ENCODE peak calls at places on chromosomes 6 and 20, in six cellular contexts. E is cardiac muscle cell; A is psoas muscle; K is effector memory CD4-positive, alpha-beta T cell; L is CD8-positive, alpha-beta memory T cell; W is right lobe of liver. U is an unnamed sample. For H3K9me3, the result is how much of the 10 kb centered on the place peaks cover.

GRCh38 chr20:36919715-36920333 is 31.7 kb downstream of the SAMHD1 start:
- DNase-seq in E (peak), A (no peak), K (no peak), L (peak), W (no peak), U (peak)

GRCh38 chr6:15751721-15752350 is 89.0 kb upstream of the DTNBP1 start:
- DNase-seq in E (no peak), A (no peak), K (no peak), L (no peak), W (no peak), U (no peak)

GRCh38 chr6:87257046-87257445 is 65.3 kb upstream of the SMIM8 start:
- DNase-seq in E (no peak), A (no peak), K (no peak), L (no peak), W (no peak), U (no peak)

GRCh38 chr6:150005761-150006651 is 19.3 kb downstream of the RAET1L start:
- DNase-seq in E (no peak), A (no peak), K (no peak), L (no peak), W (no peak), U (no peak)

GRCh38 chr6:44554901-44555300 is 167.4 kb downstream of the CDC5L start:
- DNase-seq in E (no peak), A (no peak), K (no peak), L (no peak), W (no peak), U (no peak)

GRCh38 chr6:158047120-158047518 is 65.5 kb downstream of the SYNJ2 start:
- DNase-seq in E (no peak), A (peak), K (peak), L (peak), W (no peak), U (peak)

GRCh38 chr6:7998103-7998725 is 66.0 kb downstream of the BLOC1S5 start:
- DNase-seq in E (no peak), A (no peak), K (no peak), L (no peak), W (no peak), U (no peak)

GRCh38 chr20:49682278-49682677 is 31.4 kb downstream of the B4GALT5 start:
- DNase-seq in E (no peak), A (no peak), K (no peak), L (no peak), W (no peak), U (no peak)

GRCh38 chr6:37540390-37540789 is 40.7 kb upstream of the CCDC167 start:
- DNase-seq in E (no peak), A (no peak), K (no peak), L (no peak), W (no peak), U (no peak)

GRCh38 chr6:44339763-44340625 is 2.5 kb upstream of the SPATS1 start:
- DNase-seq in E (no peak), A (no peak), K (no peak), L (no peak), W (no peak), U (no peak)

GRCh38 chr20:44572551-44573500 is 9.6 kb upstream of the PKIG start:
- DNase-seq in E (peak), A (peak), K (no peak), L (no peak), W (no peak), U (no peak)

GRCh38 chr6:143744593-143745151 is 66.9 kb downstream of the PHACTR2 start:
- DNase-seq in E (no peak), A (no peak), K (no peak), L (no peak), W (no peak), U (no peak)

GRCh38 chr6:25446815-25447569 is 167.8 kb downstream of the CARMIL1 start:
- DNase-seq in E (no peak), A (no peak), K (no peak), L (no peak), W (no peak), U (no peak)

GRCh38 chr6:16704706-16705402 is 56.4 kb downstream of the ATXN1 start:
- DNase-seq in E (peak), A (no peak), K (no peak), L (no peak), W (no peak), U (no peak)

GRCh38 chr6:35251949-35252348 is 7.6 kb upstream of the ZNF76 start:
- DNase-seq in E (no peak), A (no peak), K (no peak), L (no peak), W (no peak), U (no peak)

GRCh38 chr6:52161689-52162438 is 24.3 kb upstream of the IL17A start:
- DNase-seq in E (no peak), A (no peak), K (no peak), L (no peak), W (no peak), U (no peak)

GRCh38 chr6:136137008-136137689 is 113.0 kb downstream of the MTFR2 start:
- DNase-seq in E (no peak), A (no peak), K (no peak), L (no peak), W (no peak), U (no peak)

GRCh38 chr6:143501851-143502250 is 9.7 kb downstream of the FUCA2 start:
- DNase-seq in E (no peak), A (no peak), K (no peak), L (no peak), W (no peak), U (no peak)

GRCh38 chr6:167653561-167653960 is 173.2 kb upstream of the AFDN start:
- DNase-seq in E (no peak), A (no peak), K (no peak), L (no peak), W (no peak), U (no peak)

GRCh38 chr6:75334266-75335040 is 49.9 kb upstream of the TMEM30A start:
- DNase-seq in E (peak), A (no peak), K (no peak), L (no peak), W (no peak), U (no peak)

GRCh38 chr20:49405062-49405683 is 77.3 kb downstream of the KCNB1 start:
- DNase-seq in E (no peak), A (no peak), K (no peak), L (no peak), W (no peak), U (no peak)

GRCh38 chr6:40805336-40805735 is 218.2 kb upstream of the LRFN2 start:
- DNase-seq in E (no peak), A (no peak), K (no peak), L (no peak), W (no peak), U (no peak)

GRCh38 chr6:40807484-40807883 is 220.3 kb upstream of the LRFN2 start:
- DNase-seq in E (no peak), A (no peak), K (no peak), L (no peak), W (peak), U (no peak)

GRCh38 chr6:40806479-40806878 is 219.3 kb upstream of the LRFN2 start:
- DNase-seq in E (no peak), A (no peak), K (no peak), L (no peak), W (no peak), U (no peak)

GRCh38 chr6:40810176-40810575 is 223.0 kb upstream of the LRFN2 start:
- DNase-seq in E (no peak), A (no peak), K (no peak), L (no peak), W (no peak), U (no peak)

DNA sequence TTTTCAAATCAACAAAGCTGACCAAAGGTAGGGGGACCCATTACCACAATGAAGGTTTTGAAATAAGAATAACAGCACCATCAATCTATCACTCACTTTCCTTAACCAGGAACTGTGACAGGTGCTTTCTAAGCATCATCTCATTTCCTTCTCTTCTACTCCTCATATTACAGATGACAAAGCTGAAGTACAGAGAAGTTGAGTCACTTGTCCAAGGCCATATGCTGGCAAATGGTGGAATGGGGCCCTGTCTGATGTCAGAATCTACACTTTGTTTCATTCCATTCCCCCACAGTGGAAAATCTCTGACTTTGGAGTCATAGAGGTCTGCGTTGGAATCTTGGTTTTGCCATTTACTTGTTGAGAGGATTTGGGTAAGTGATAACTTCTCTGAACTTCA is 222.5 kb upstream of the LRFN2 start:
- DNase-seq in E (no peak), A (no peak), K (no peak), L (no peak), W (no peak), U (no peak)
- H3K9me3 ChIP-seq in E (under half), A (under half), K (under half), L (under half), W (under half), U (under half)

DNA sequence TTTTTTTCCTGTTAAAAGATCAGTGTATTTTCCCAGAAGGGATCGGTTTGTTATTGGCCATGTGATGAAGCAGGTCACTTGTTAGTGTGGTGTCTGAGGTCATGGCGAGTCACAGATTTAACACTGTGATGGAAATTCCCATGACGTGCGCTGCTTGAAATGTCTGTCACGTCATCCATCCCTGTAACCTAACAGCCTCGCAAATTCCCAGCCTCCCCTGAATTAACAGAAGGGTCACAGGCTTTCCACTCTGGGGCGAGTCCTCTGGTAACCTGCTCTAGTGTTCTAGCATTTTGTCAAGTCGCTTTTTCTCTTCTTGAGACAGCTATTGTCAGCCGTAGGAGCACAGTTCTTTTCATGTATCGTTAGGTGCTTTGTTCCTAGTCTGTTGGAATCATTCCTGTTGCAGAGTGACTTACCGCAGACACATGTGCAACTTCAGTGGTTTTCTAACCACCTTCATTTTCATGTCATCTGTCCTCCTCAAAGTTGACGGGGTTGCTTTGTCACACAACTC is 137.2 kb downstream of the MAP3K4 start:
- DNase-seq in E (no peak), A (no peak), K (peak), L (no peak), W (no peak), U (no peak)
- H3K9me3 ChIP-seq in E (under half), A (under half), K (under half), L (under half), W (under half), U (under half)

DNA sequence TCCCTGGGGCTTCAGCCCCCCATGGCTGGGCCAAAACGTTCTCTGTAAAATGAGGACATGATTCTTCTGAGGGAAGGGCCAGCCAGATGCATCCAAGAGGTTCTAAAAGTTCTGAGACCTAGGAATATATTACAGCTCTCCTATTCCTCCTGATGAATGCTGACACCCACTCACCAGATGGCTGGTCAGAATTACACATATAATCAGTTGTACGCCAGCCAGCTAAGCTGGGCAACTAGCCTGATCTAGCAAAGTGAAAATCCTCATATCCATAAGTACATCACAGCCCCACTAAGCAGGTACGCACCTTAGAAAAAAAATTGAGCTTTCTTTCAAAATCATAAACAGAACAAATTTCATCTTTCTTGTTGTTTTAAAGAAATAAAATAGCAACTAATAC is 34.8 kb downstream of the C6orf118 start:
- DNase-seq in E (no peak), A (no peak), K (no peak), L (no peak), W (no peak), U (no peak)
- H3K9me3 ChIP-seq in E (under half), A (under half), K (under half), L (under half), W (under half), U (under half)

GRCh38 chr20:43388267-43389081 is 69.2 kb upstream of the SRSF6 start:
- DNase-seq in E (no peak), A (peak), K (no peak), L (no peak), W (no peak), U (no peak)

GRCh38 chr20:43393072-43393471 is 64.6 kb upstream of the SRSF6 start:
- DNase-seq in E (no peak), A (no peak), K (no peak), L (no peak), W (no peak), U (no peak)

GRCh38 chr20:43389231-43389630 is 68.5 kb upstream of the SRSF6 start:
- DNase-seq in E (no peak), A (peak), K (no peak), L (no peak), W (no peak), U (no peak)

GRCh38 chr20:43389839-43390626 is 67.7 kb upstream of the SRSF6 start:
- DNase-seq in E (peak), A (no peak), K (no peak), L (no peak), W (no peak), U (no peak)

DNA sequence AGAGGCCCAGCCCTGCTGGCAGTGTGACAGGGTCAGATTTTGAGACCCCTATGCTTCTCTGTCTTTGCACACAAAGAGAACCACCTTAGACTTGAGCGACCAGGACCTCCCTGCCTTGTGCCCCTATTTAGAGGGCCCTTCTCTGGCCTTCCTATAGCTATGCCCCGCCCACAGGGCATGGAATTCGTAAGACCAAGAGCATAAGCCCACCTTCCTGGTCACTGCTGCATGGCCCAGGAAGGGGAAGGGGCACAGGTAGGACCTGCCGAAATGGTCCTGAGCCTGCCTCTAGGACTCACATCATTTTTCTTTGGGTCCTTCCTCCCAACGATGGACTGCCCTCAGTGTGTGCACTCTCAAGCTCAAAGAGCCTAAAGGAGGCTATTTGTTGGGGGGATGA is 65.1 kb upstream of the SRSF6 start:
- DNase-seq in E (no peak), A (no peak), K (no peak), L (no peak), W (no peak), U (no peak)
- H3K9me3 ChIP-seq in E (under half), A (under half), K (under half), L (under half), W (under half), U (under half)

DNA sequence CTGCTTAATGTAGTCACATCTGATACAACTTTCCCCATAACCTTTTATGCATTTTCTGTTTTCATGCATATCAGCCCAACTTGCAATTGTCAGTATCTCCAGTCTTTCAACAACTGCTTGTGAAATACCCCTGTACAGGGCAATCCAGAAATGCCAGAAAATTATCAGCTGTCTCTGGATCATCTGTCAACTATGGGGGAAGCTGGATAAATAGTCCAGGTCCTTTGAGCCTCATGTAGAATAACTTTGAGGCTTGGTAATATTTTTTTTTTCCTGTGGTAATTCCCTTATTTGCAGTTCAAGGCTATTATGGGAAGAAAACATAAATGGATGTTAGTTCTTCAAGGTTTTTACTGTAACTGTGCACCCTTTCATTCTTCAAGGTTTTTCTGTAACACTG is 6.2 kb downstream of the DEFB125 start:
- DNase-seq in E (no peak), A (no peak), K (no peak), L (no peak), W (no peak), U (no peak)
- H3K9me3 ChIP-seq in E (under half), A (under half), K (under half), L (under half), W (under half), U (under half)

DNA sequence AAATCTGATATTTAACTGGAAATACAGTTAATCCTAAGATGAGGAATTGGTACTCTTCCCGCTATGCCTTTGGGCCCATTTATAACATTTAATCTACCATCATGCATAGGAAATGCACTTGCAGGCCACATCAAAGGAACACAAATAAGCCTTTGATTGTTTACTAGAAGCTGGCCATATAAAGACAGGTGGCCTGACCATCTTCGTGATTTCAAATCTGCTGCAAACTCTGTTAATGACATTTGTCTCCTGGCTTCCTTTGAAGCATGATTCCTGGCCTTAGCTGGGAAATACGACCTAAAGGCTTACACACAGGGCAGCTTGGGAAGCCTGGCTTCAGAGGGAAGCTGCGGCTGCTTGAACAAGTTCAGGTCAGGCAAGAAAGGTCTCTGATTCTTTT is 552.1 kb downstream of the CDH26 start:
- DNase-seq in E (no peak), A (no peak), K (no peak), L (no peak), W (no peak), U (no peak)
- H3K9me3 ChIP-seq in E (under half), A (under half), K (under half), L (under half), W (under half), U (under half)

GRCh38 chr6:83114164-83114563 is 46.7 kb downstream of the DOP1A start:
- DNase-seq in E (no peak), A (no peak), K (no peak), L (no peak), W (no peak), U (no peak)
- H3K9me3 ChIP-seq in E (under half), A (under half), K (under half), L (under half), W (under half), U (under half)

U was measured in naive thymus-derived CD4-positive, alpha-beta T cell.